ENCODE peak calls at places on chromosomes 4 and X, in ten cellular contexts. H is LHCN-M2; X is HFFc6; Z is GOT3; D is stimulated activated CD8-positive, alpha-beta memory T cell treated with anti-CD3 and anti-CD28 coated beads, Interleukin-12 subunit alpha, Interleukin-12 subunit beta, amount 100 ng/mL, for 4 hours; M is posterior cingulate gyrus; O is NCI-H774; C is CD4-positive, alpha-beta T cell; J is colonic mucosa; N is T-helper 17 cell. S is an unnamed sample.

GRCh38 chrX:25156323-25156722 is 140.6 kb upstream of the ARX start:
- DNase-seq in H (peak; percentile 63), X (peak; percentile 2), Z (no peak), D (no peak), M (no peak), O (no peak), C (no peak), J (no peak), N (no peak), S (no peak)

GRCh38 chr4:15753786-15754185 is 24.3 kb upstream of the CD38 start:
- DNase-seq in H (no peak), X (no peak), Z (no peak), D (no peak), M (no peak), O (no peak), C (no peak), J (no peak), N (no peak), S (no peak)

GRCh38 chr4:3257125-3257690 is 8.2 kb downstream of the MSANTD1 start:
- DNase-seq in H (no peak), X (no peak), Z (no peak), D (no peak), M (no peak), O (peak; percentile 80), C (no peak), J (peak; percentile 40), N (peak; percentile 5), S (peak; percentile 3)

GRCh38 chr4:17094811-17095210 is 196.4 kb upstream of the LDB2 start:
- DNase-seq in H (no peak), X (no peak), Z (no peak), D (no peak), M (no peak), O (no peak), C (no peak), J (no peak), N (no peak), S (no peak)

GRCh38 chr4:126568652-126569580 is 1063.8 kb upstream of the INTU start:
- DNase-seq in H (peak; percentile 35), X (no peak), Z (no peak), D (no peak), M (no peak), O (no peak), C (no peak), J (no peak), N (no peak), S (no peak)

GRCh38 chr4:62225972-62226371 is 1025.8 kb downstream of the ADGRL3 start:
- DNase-seq in H (no peak), X (no peak), Z (no peak), D (no peak), M (no peak), O (no peak), C (no peak), J (no peak), N (no peak), S (no peak)

GRCh38 chr4:152578670-152579069 is 42.8 kb upstream of the FBXW7 start:
- DNase-seq in H (no peak), X (no peak), Z (no peak), D (no peak), M (no peak), O (no peak), C (no peak), J (no peak), N (no peak), S (peak; percentile 54)

GRCh38 chr4:7306986-7307385 is 114.6 kb downstream of the SORCS2 start:
- DNase-seq in H (no peak), X (no peak), Z (no peak), D (no peak), M (no peak), O (no peak), C (no peak), J (no peak), N (no peak), S (no peak)

GRCh38 chr4:102344520-102344954 is 745 bp downstream of the SLC39A8 start:
- DNase-seq in H (peak; percentile 54), X (no peak), Z (no peak), D (peak; percentile 45), M (peak; percentile 12), O (peak; percentile 7), C (peak; percentile 55), J (no peak), N (peak; percentile 63), S (peak; percentile 74)

GRCh38 chr4:82785248-82786003 is 13.2 kb downstream of the SCD5 start:
- DNase-seq in H (peak; percentile 97), X (peak; percentile 81), Z (no peak), D (no peak), M (no peak), O (no peak), C (no peak), J (no peak), N (no peak), S (no peak)

GRCh38 chr4:54913751-54914526 is 211.5 kb downstream of the KDR start:
- DNase-seq in H (peak; percentile 40), X (no peak), Z (no peak), D (no peak), M (no peak), O (no peak), C (no peak), J (no peak), N (no peak), S (no peak)